ENCODE peak calls at places on chromosomes 2 and 18, in ten cellular contexts. V is skeletal muscle cell; J is activated effector memory CD4-positive, alpha-beta T cell treated with anti-CD3 and anti-CD28 coated beads, Interleukin-2, amount 50 U/mL, for 16 hours; L is neural crest cell; W is stimulated activated CD4-positive, alpha-beta T cell treated with anti-CD3 and anti-CD28 coated beads, Interleukin-12 subunit alpha, Interleukin-12 subunit beta, amount 100 ng/mL, for 48 hours; Q is stimulated activated CD8-positive, alpha-beta memory T cell treated with anti-CD3 and anti-CD28 coated beads, Interleukin-7, amount 100 ng/mL, for 1 hour; P is Daoy; N is central memory CD4-positive, alpha-beta T cell; X is hypothalamus; E is NCI-H1105 treated with DMSO at 0.1 percent for 48 hours. G is an unnamed sample.

GRCh38 chr2:39913648-39914456 is 134.8 kb upstream of the THUMPD2 start:
- DNase-seq in V (peak; percentile 50), J (no peak), L (no peak), W (peak; percentile 18), Q (no peak), P (peak; percentile 59), N (no peak), X (no peak), E (peak; percentile 70), G (peak; percentile 79)

GRCh38 chr2:233707979-233708644 is 4.6 kb upstream of the UGT1A5 start:
- DNase-seq in V (peak; percentile 1), J (no peak), L (no peak), W (no peak), Q (no peak), P (peak; percentile 46), N (no peak), X (no peak), E (no peak), G (no peak)

GRCh38 chr2:9644603-9645002 is 13.8 kb upstream of the YWHAQ start:
- DNase-seq in V (no peak), J (no peak), L (no peak), W (no peak), Q (no peak), P (no peak), N (no peak), X (no peak), E (no peak), G (no peak)

GRCh38 chr18:72091369-72091768 is 452.8 kb downstream of the CBLN2 start:
- DNase-seq in V (no peak), J (no peak), L (no peak), W (no peak), Q (no peak), P (no peak), N (no peak), X (no peak), E (no peak), G (no peak)

GRCh38 chr18:37243756-37244155 is 321.8 kb downstream of the CELF4 start:
- DNase-seq in V (no peak), J (no peak), L (peak; percentile 6), W (no peak), Q (no peak), P (no peak), N (no peak), X (no peak), E (no peak), G (no peak)

GRCh38 chr2:75292826-75293225 is 93.5 kb upstream of the TACR1 start:
- DNase-seq in V (peak; percentile 51), J (no peak), L (no peak), W (no peak), Q (no peak), P (peak; percentile 56), N (no peak), X (no peak), E (no peak), G (no peak)

GRCh38 chr2:157747695-157748370 is 119.2 kb upstream of the ACVR1C start:
- DNase-seq in V (peak; percentile 84), J (no peak), L (no peak), W (no peak), Q (no peak), P (peak; percentile 10), N (no peak), X (no peak), E (no peak), G (peak; percentile 71)

GRCh38 chr18:60466671-60467070 is 94.1 kb upstream of the MC4R start:
- DNase-seq in V (no peak), J (no peak), L (no peak), W (no peak), Q (no peak), P (peak; percentile 4), N (no peak), X (no peak), E (no peak), G (no peak)

GRCh38 chr2:160372585-160372984 is 121.0 kb downstream of the RBMS1 start:
- DNase-seq in V (no peak), J (no peak), L (no peak), W (no peak), Q (no peak), P (peak; percentile 41), N (no peak), X (no peak), E (no peak), G (peak; percentile 90)

GRCh38 chr18:39489426-39489825 is 1923.8 kb upstream of the CELF4 start:
- DNase-seq in V (no peak), J (no peak), L (no peak), W (no peak), Q (no peak), P (no peak), N (no peak), X (no peak), E (no peak), G (peak; percentile 63)

GRCh38 chr2:141348481-141348880 is 782.3 kb downstream of the LRP1B start:
- DNase-seq in V (no peak), J (no peak), L (no peak), W (no peak), Q (no peak), P (no peak), N (no peak), X (no peak), E (no peak), G (no peak)

GRCh38 chr2:28691774-28692281 is 59.8 kb upstream of the PPP1CB start:
- DNase-seq in V (peak; percentile 70), J (no peak), L (peak; percentile 25), W (no peak), Q (no peak), P (peak; percentile 74), N (no peak), X (no peak), E (no peak), G (peak; percentile 95)

G was measured in cardiac muscle cell.